ENCODE peak calls at places on chromosomes 13 and 19, in four cellular contexts. One of them, this sample, is unnamed.

GRCh38 chr19:35790981-35791813 is 15.8 kb downstream of the ARHGAP33 start:
- DNase-seq in body of pancreas: peak; percentile 69
- DNase-seq in upper lobe of left lung: no peak
- DNase-seq in thoracic aorta: no peak
- DNase-seq in this sample: no peak

GRCh38 chr19:55118401-55118991 is 1.1 kb upstream of the PPP1R12C start:
- DNase-seq in thoracic aorta: no peak
- DNase-seq in body of pancreas: peak; percentile 31
- DNase-seq in upper lobe of left lung: peak; percentile 41
- DNase-seq in this sample: no peak

GRCh38 chr19:12603714-12604113 is 6.9 kb downstream of the ZNF490 start:
- DNase-seq in upper lobe of left lung: no peak
- DNase-seq in body of pancreas: no peak
- DNase-seq in thoracic aorta: no peak
- DNase-seq in this sample: no peak

GRCh38 chr19:51090471-51090870 is 7.8 kb upstream of the KLK14 start:
- DNase-seq in thoracic aorta: no peak
- DNase-seq in upper lobe of left lung: no peak
- DNase-seq in body of pancreas: no peak
- DNase-seq in this sample: no peak

GRCh38 chr13:25654332-25654731 is 282.6 kb downstream of the ATP8A2 start:
- DNase-seq in upper lobe of left lung: no peak
- DNase-seq in thoracic aorta: no peak
- DNase-seq in body of pancreas: no peak
- DNase-seq in this sample: no peak

GRCh38 chr19:11142528-11143171 is 12.9 kb downstream of the SPC24 start:
- DNase-seq in upper lobe of left lung: peak; percentile 90
- DNase-seq in thoracic aorta: peak; percentile 82
- DNase-seq in body of pancreas: peak; percentile 80
- DNase-seq in this sample: no peak

GRCh38 chr13:48944221-48944620 is 31.5 kb upstream of the FNDC3A start:
- DNase-seq in body of pancreas: no peak
- DNase-seq in upper lobe of left lung: no peak
- DNase-seq in thoracic aorta: no peak
- DNase-seq in this sample: no peak

GRCh38 chr19:6199240-6199983 is 63.9 kb downstream of the ACSBG2 start:
- DNase-seq in upper lobe of left lung: peak; percentile 97
- DNase-seq in thoracic aorta: peak; percentile 96
- DNase-seq in body of pancreas: peak; percentile 100
- DNase-seq in this sample: peak; percentile 100

GRCh38 chr19:34676697-34677385 is at the start of gene SCGB2B2:
- DNase-seq in body of pancreas: no peak
- DNase-seq in upper lobe of left lung: peak; percentile 82
- DNase-seq in thoracic aorta: no peak
- DNase-seq in this sample: peak; percentile 33

GRCh38 chr19:39160889-39161672 is 35.5 kb downstream of the PAK4 start:
- DNase-seq in upper lobe of left lung: no peak
- DNase-seq in thoracic aorta: no peak
- DNase-seq in body of pancreas: no peak
- DNase-seq in this sample: no peak

GRCh38 chr19:6263306-6264076 is 16.3 kb downstream of the MLLT1 start:
- DNase-seq in upper lobe of left lung: no peak
- DNase-seq in thoracic aorta: no peak
- DNase-seq in body of pancreas: no peak
- DNase-seq in this sample: no peak

GRCh38 chr13:60410299-60410698 is 13.3 kb downstream of the TDRD3 start:
- DNase-seq in upper lobe of left lung: no peak
- DNase-seq in body of pancreas: no peak
- DNase-seq in thoracic aorta: no peak
- DNase-seq in this sample: no peak

GRCh38 chr19:11047856-11048255 is 41.4 kb upstream of the LDLR start:
- DNase-seq in upper lobe of left lung: no peak
- DNase-seq in thoracic aorta: no peak
- DNase-seq in body of pancreas: no peak
- DNase-seq in this sample: no peak

GRCh38 chr19:53571339-53571738 is 33.4 kb downstream of the ZNF331 start:
- DNase-seq in body of pancreas: no peak
- DNase-seq in upper lobe of left lung: no peak
- DNase-seq in thoracic aorta: no peak
- DNase-seq in this sample: no peak
- H3K9me3 ChIP-seq in body of pancreas: no peaks in the 10 kb centered on the region
- H3K9me3 ChIP-seq in upper lobe of left lung: peaks cover 6% of the 10 kb centered on the region
- H3K9me3 ChIP-seq in thoracic aorta: peaks cover 15% of the 10 kb centered on the region
- H3K9me3 ChIP-seq in this sample: peaks cover 15% of the 10 kb centered on the region

DNA sequence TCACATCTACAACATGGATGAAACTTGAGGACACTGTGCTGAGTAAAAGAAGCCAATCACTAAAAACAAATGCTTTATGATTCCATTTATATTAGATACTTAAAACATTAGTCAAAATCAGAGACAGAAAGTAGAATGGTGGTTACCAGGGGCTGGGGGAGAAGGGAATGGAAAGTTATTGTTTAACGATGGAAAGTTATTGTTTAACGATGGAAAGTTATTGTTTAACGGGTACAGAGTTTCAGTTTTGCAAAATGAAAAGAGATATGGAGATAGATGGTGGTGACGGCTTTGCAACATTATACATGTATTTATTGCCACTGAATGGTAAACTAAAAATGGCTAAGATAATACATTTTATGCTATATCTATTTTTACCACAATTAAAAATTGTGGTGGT is 160.6 kb downstream of the TUBA3C start:
- DNase-seq in body of pancreas: no peak
- DNase-seq in thoracic aorta: no peak
- DNase-seq in upper lobe of left lung: no peak
- DNase-seq in this sample: no peak
- H3K9me3 ChIP-seq in body of pancreas: no peaks in the 10 kb centered on the region
- H3K9me3 ChIP-seq in thoracic aorta: no peaks in the 10 kb centered on the region
- H3K9me3 ChIP-seq in upper lobe of left lung: no peaks in the 10 kb centered on the region
- H3K9me3 ChIP-seq in this sample: no peaks in the 10 kb centered on the region

DNA sequence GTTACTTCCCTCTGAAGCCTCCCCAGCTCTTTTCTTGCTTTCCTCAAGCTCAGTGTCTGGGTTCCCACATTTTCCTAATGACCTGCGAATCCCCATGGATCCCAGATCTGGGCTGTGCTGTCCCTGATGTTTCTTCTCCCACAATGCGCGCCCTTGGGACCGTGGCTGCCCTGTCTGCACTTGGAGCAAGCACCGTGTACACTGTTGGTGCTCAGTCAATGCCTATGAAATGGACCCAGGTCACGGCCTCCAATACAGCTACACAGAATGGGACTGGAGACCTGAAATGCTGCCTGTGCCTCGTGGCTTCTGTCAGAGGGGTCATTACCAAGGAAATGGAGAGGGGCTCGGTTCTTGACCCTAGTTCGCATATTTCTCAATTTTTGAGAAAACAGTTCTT is 160.1 kb upstream of the SOX1 start:
- DNase-seq in upper lobe of left lung: peak; percentile 8
- DNase-seq in thoracic aorta: no peak
- DNase-seq in body of pancreas: peak; percentile 5
- DNase-seq in this sample: no peak
- H3K9me3 ChIP-seq in upper lobe of left lung: no peaks in the 10 kb centered on the region
- H3K9me3 ChIP-seq in thoracic aorta: no peaks in the 10 kb centered on the region
- H3K9me3 ChIP-seq in body of pancreas: no peaks in the 10 kb centered on the region
- H3K9me3 ChIP-seq in this sample: no peaks in the 10 kb centered on the region

GRCh38 chr13:51158365-51158764 is 47.3 kb upstream of the C13orf42 start:
- DNase-seq in upper lobe of left lung: no peak
- DNase-seq in thoracic aorta: no peak
- DNase-seq in body of pancreas: no peak
- DNase-seq in this sample: no peak
- H3K9me3 ChIP-seq in upper lobe of left lung: no peaks in the 10 kb centered on the region
- H3K9me3 ChIP-seq in thoracic aorta: no peaks in the 10 kb centered on the region
- H3K9me3 ChIP-seq in body of pancreas: no peaks in the 10 kb centered on the region
- H3K9me3 ChIP-seq in this sample: no peaks in the 10 kb centered on the region

GRCh38 chr13:109436055-109436622 is 350.2 kb downstream of the IRS2 start:
- DNase-seq in upper lobe of left lung: no peak
- DNase-seq in thoracic aorta: no peak
- DNase-seq in body of pancreas: no peak
- DNase-seq in this sample: no peak
- H3K9me3 ChIP-seq in upper lobe of left lung: no peaks in the 10 kb centered on the region
- H3K9me3 ChIP-seq in thoracic aorta: no peaks in the 10 kb centered on the region
- H3K9me3 ChIP-seq in body of pancreas: peaks cover 7% of the 10 kb centered on the region
- H3K9me3 ChIP-seq in this sample: no peaks in the 10 kb centered on the region

DNA sequence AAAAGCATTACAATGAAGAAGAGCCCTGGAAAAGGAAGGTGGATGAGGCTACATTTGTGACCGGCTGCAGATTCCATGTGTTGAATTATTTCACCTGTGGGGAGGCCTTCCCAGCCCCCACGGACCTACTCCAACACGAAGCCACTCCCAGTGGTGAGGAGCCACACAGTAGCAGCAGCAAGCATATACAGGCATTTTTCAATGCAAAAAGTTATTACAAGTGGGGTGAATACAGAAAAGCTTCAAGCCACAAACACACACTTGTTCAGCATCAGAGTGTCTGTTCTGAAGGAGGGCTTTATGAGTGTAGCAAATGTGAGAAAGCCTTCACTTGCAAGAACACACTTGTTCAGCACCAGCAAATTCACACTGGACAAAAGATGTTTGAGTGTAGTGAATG is 5.0 kb downstream of the ZNF551 start:
- DNase-seq in thoracic aorta: no peak
- DNase-seq in body of pancreas: no peak
- DNase-seq in upper lobe of left lung: no peak
- DNase-seq in this sample: no peak
- H3K9me3 ChIP-seq in thoracic aorta: peaks cover 84% of the 10 kb centered on the region
- H3K9me3 ChIP-seq in body of pancreas: peaks cover 56% of the 10 kb centered on the region
- H3K9me3 ChIP-seq in upper lobe of left lung: peaks cover 64% of the 10 kb centered on the region
- H3K9me3 ChIP-seq in this sample: peaks cover 64% of the 10 kb centered on the region

GRCh38 chr19:37401078-37401477 is 30.2 kb downstream of the ZNF527 start:
- DNase-seq in body of pancreas: no peak
- DNase-seq in thoracic aorta: no peak
- DNase-seq in upper lobe of left lung: no peak
- DNase-seq in this sample: no peak
- H3K9me3 ChIP-seq in body of pancreas: peaks cover 47% of the 10 kb centered on the region
- H3K9me3 ChIP-seq in thoracic aorta: peaks cover 71% of the 10 kb centered on the region
- H3K9me3 ChIP-seq in upper lobe of left lung: peaks cover 30% of the 10 kb centered on the region
- H3K9me3 ChIP-seq in this sample: peaks cover 9% of the 10 kb centered on the region

GRCh38 chr19:15614507-15615379 is at the start of gene CYP4F8:
- DNase-seq in upper lobe of left lung: no peak
- DNase-seq in thoracic aorta: no peak
- DNase-seq in body of pancreas: peak; percentile 22
- DNase-seq in this sample: no peak
- H3K9me3 ChIP-seq in upper lobe of left lung: no peaks in the 10 kb centered on the region
- H3K9me3 ChIP-seq in thoracic aorta: no peaks in the 10 kb centered on the region
- H3K9me3 ChIP-seq in body of pancreas: no peaks in the 10 kb centered on the region
- H3K9me3 ChIP-seq in this sample: no peaks in the 10 kb centered on the region

GRCh38 chr19:9461938-9462337 is 26.6 kb upstream of the ZNF266 start:
- DNase-seq in body of pancreas: no peak
- DNase-seq in upper lobe of left lung: no peak
- DNase-seq in thoracic aorta: no peak
- DNase-seq in this sample: no peak

GRCh38 chr19:9467161-9467560 is 31.3 kb downstream of the ZNF560 start:
- DNase-seq in body of pancreas: no peak
- DNase-seq in thoracic aorta: no peak
- DNase-seq in upper lobe of left lung: no peak
- DNase-seq in this sample: no peak
- H3K9me3 ChIP-seq in body of pancreas: peaks cover 39% of the 10 kb centered on the region
- H3K9me3 ChIP-seq in thoracic aorta: peaks cover 33% of the 10 kb centered on the region
- H3K9me3 ChIP-seq in upper lobe of left lung: peaks cover 17% of the 10 kb centered on the region
- H3K9me3 ChIP-seq in this sample: peaks cover 18% of the 10 kb centered on the region

DNA sequence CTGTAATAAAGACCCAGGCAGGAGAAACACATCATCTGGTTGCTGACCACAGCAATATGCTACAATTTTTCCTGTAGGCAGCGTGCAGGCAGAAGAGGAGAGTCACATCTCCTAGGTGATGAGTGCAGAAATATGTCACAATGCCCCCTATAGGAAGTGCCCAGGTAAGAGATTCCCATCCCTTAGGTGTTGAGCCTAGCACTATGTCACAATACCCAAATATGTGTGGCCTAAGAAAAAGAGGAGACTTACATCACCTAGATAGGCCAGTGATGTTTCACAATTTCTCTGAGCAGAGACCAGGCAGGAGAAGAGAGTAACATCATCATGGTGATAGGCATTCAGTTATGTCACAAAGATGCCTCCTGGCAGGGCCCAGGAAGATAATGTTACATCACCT is 49.4 kb upstream of the ZNF728 start:
- DNase-seq in body of pancreas: no peak
- DNase-seq in upper lobe of left lung: no peak
- DNase-seq in thoracic aorta: no peak
- DNase-seq in this sample: no peak
- H3K9me3 ChIP-seq in body of pancreas: no peaks in the 10 kb centered on the region
- H3K9me3 ChIP-seq in upper lobe of left lung: no peaks in the 10 kb centered on the region
- H3K9me3 ChIP-seq in thoracic aorta: no peaks in the 10 kb centered on the region
- H3K9me3 ChIP-seq in this sample: no peaks in the 10 kb centered on the region

This sample was measured in T-helper 17 cell.